ENCODE peak calls at places on chromosomes 2 and 18, in ten cellular contexts. X is fibroblast of pulmonary artery, Y is choroid plexus epithelial cell, B is tibial artery, L is PC-9, K is BE2C, W is mammary epithelial cell, C is cardiac fibroblast, V is HCT116, G is pancreas. R is an unnamed sample.

GRCh38 chr18:23878336-23878900 is 136.1 kb upstream of the TTC39C start:
- DNase-seq in X (no peak), Y (no peak), B (no peak), L (no peak), K (no peak), W (peak), C (no peak), V (no peak), G (no peak), R (no peak)

GRCh38 chr2:165214093-165214492 is 10.2 kb upstream of the SCN3A start:
- DNase-seq in X (no peak), Y (no peak), B (no peak), L (no peak), K (no peak), W (no peak), C (no peak), V (no peak), G (no peak), R (no peak)

GRCh38 chr2:200026838-200027237 is 71.5 kb downstream of the MAIP1 start:
- DNase-seq in X (peak), Y (no peak), B (no peak), L (no peak), K (no peak), W (no peak), C (peak), V (no peak), G (no peak), R (peak)

GRCh38 chr18:6795307-6795706 is 65.8 kb downstream of the ARHGAP28 start:
- DNase-seq in X (peak), Y (peak), B (no peak), L (no peak), K (no peak), W (no peak), C (peak), V (no peak), G (no peak), R (peak)

GRCh38 chr2:54545700-54546450 is 89.7 kb downstream of the SPTBN1 start:
- DNase-seq in X (peak), Y (peak), B (no peak), L (peak), K (no peak), W (peak), C (peak), V (no peak), G (no peak), R (no peak)

GRCh38 chr2:229636568-229636967 is 77.8 kb downstream of the DNER start:
- DNase-seq in X (no peak), Y (no peak), B (no peak), L (peak), K (no peak), W (peak), C (no peak), V (peak), G (no peak), R (no peak)

GRCh38 chr18:48814490-48815181 is 136.1 kb downstream of the SMAD7 start:
- DNase-seq in X (no peak), Y (no peak), B (peak), L (no peak), K (no peak), W (no peak), C (peak), V (no peak), G (no peak), R (no peak)

GRCh38 chr2:181025004-181025403 is 44.6 kb downstream of the UBE2E3 start:
- DNase-seq in X (peak), Y (peak), B (no peak), L (no peak), K (no peak), W (no peak), C (peak), V (no peak), G (no peak), R (no peak)

DNA sequence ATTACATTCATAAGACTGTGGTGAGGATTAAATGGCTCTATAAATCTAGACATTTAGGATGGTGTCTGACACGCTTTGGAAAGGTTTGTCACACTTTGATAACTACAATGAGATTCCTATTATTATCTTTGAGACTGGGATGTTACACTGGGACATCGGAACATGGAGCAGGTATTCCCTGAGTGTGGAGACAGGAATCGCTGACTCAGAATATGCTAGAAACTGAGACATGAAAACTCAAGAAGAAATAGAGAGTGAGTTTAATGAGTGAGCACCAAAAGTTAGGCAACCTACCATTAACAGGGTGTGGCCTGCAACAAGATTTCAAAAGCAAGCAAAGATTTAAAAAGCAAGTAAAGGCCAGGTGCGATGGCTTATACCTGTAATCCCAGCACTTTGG is 145.4 kb downstream of the TMEFF2 start:
- DNase-seq in X (no peak), Y (no peak), B (no peak), L (no peak), K (no peak), W (no peak), C (no peak), V (no peak), G (no peak), R (no peak)
- TF ChIP-seq CTCF in X (no peak), Y (no peak), B (no peak), L (no peak), K (no peak), W (no peak), C (no peak), V (no peak), G (no peak), R (no peak)

GRCh38 chr2:11174222-11174621 is 19.0 kb downstream of the SLC66A3 start:
- DNase-seq in X (no peak), Y (no peak), B (no peak), L (no peak), K (no peak), W (no peak), C (no peak), V (no peak), G (no peak), R (no peak)

GRCh38 chr2:11177871-11178598 is 22.8 kb downstream of the SLC66A3 start:
- DNase-seq in X (no peak), Y (peak), B (no peak), L (no peak), K (peak), W (no peak), C (peak), V (no peak), G (no peak), R (peak)

GRCh38 chr2:11179196-11179595 is 23.9 kb downstream of the SLC66A3 start:
- DNase-seq in X (no peak), Y (no peak), B (no peak), L (no peak), K (no peak), W (no peak), C (no peak), V (no peak), G (no peak), R (no peak)

GRCh38 chr2:11179899-11180298 is 24.6 kb downstream of the SLC66A3 start:
- DNase-seq in X (no peak), Y (no peak), B (no peak), L (no peak), K (no peak), W (no peak), C (no peak), V (no peak), G (no peak), R (no peak)

GRCh38 chr2:11175293-11175795 is 20.1 kb downstream of the SLC66A3 start:
- DNase-seq in X (peak), Y (peak), B (peak), L (no peak), K (no peak), W (peak), C (peak), V (no peak), G (no peak), R (peak)
- H3K4me3 ChIP-seq in X (no peak), Y (no peak), B (no peak), L (no peak), K (no peak), W (no peak), C (no peak), V (no peak), G (no peak), R (no peak)

DNA sequence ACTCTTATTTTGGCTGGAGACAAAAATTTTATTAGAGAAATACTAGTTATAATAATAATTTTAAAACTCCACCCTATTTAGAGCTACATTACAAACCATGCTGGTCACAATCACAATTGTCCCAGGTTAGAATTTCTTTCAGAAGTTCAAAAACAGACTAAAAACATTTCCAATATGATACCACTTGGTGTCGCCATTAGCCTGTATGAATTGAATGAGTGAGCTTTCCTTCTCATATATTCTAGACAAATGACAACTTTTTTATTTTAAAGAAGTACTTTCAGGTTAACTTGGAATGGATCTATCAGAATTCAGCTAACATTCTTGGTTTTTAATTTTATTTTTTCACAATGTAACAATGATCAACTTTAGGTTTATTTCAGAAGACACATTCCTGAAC is 48.0 kb downstream of the SERPINB8 start:
- DNase-seq in X (peak), Y (peak), B (no peak), L (no peak), K (no peak), W (peak), C (peak), V (peak), G (no peak), R (peak)
- TF ChIP-seq CTCF in X (peak), Y (peak), B (peak), L (peak), K (peak), W (peak), C (peak), V (peak), G (no peak), R (peak)

GRCh38 chr2:202269585-202269984 is 4.0 kb downstream of the NOP58 start:
- DNase-seq in X (no peak), Y (no peak), B (no peak), L (no peak), K (no peak), W (no peak), C (no peak), V (no peak), G (no peak), R (peak)

GRCh38 chr2:202267495-202267894 is 1.9 kb downstream of the NOP58 start:
- DNase-seq in X (no peak), Y (peak), B (no peak), L (no peak), K (no peak), W (no peak), C (peak), V (no peak), G (no peak), R (no peak)

GRCh38 chr2:202265467-202266277 is at the start of gene NOP58:
- DNase-seq in X (peak), Y (peak), B (peak), L (peak), K (peak), W (peak), C (peak), V (peak), G (peak), R (peak)

DNA sequence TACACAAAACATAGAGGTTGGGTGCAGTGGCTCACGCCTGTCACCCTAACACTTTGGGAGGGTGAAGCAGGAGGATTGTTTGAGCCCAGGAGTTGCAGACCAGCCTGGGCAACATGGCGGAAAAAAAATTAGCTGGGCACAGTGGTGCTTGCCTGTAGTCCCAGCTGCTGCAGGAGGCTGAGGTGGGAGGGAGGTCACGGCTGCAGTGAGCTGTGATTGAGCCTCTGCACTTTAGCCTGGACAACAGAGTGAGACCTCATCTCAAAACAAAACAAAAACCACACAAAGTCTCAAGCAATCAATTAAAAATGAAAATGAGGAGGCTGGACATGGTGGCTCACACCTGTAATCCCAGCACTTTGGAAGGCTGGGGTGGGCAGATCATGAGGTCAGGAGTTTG is 4.9 kb downstream of the NOP58 start:
- DNase-seq in X (no peak), Y (no peak), B (no peak), L (no peak), K (no peak), W (no peak), C (no peak), V (no peak), G (no peak), R (no peak)
- H3K4me3 ChIP-seq in X (no peak), Y (no peak), B (no peak), L (no peak), K (no peak), W (no peak), C (no peak), V (no peak), G (no peak), R (no peak)

GRCh38 chr18:35122586-35123224 is 81.5 kb downstream of the MAPRE2 start:
- DNase-seq in X (no peak), Y (peak), B (no peak), L (no peak), K (peak), W (no peak), C (peak), V (no peak), G (no peak), R (no peak)
- TF ChIP-seq CTCF in X (peak), Y (peak), B (no peak), L (no peak), K (peak), W (no peak), C (peak), V (no peak), G (no peak), R (no peak)

GRCh38 chr2:44358498-44358897 is 2.8 kb downstream of the PREPL start:
- DNase-seq in X (peak), Y (peak), B (peak), L (peak), K (no peak), W (peak), C (peak), V (no peak), G (peak), R (peak)
- H3K4me3 ChIP-seq in X (no peak), Y (no peak), B (no peak), L (no peak), K (no peak), W (no peak), C (no peak), V (no peak), G (no peak), R (no peak)

DNA sequence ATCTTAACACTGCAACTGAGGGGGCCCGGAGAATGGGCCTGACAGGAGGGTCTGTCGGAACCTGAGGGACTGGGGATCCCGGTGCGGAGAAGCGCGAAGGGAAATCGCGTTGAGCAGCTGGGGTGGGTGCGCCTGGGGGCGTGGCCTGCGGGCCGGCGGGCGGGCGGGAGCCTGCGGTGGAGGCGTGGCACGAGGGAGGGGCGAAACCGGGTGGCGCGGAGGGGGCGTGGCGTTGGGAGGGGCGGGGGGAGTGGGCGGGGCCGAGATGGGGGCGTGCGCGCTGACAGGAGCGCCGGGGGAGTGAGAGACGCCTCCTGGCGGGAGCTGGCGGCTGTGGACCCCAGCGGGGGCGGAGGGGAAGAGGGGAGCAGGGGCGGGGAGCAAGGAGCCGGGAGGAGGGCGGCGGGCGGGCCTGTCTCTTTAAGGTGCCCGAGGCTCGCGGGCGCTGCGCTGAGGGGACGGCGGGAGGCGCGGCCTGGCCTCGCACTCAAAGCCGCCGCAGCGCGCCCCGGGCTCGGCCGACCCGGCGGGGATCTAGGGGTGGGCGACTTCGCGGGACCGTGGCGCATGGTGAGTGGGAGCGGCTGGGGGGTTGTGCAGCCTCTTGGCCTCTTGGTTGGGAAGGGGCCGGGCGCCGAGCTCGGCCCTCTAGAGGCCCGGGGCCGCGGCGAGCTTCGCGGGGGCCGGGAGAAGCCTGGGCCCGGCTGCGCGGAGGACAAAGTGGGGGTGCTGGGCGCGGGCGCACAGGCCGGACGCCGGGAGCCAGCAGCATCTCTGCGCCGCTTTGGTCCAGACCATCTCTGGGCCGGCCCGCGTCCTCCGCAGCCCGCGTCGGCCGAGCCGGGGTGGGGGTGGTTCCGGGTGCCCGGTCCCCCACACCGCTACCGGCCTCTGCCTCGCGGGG is at the start of gene TWSG1:
- DNase-seq in X (peak), Y (peak), B (peak), L (peak), K (peak), W (peak), C (peak), V (peak), G (peak), R (peak)
- TF ChIP-seq CTCF in X (peak), Y (peak), B (peak), L (peak), K (peak), W (no peak), C (peak), V (peak), G (peak), R (peak)

DNA sequence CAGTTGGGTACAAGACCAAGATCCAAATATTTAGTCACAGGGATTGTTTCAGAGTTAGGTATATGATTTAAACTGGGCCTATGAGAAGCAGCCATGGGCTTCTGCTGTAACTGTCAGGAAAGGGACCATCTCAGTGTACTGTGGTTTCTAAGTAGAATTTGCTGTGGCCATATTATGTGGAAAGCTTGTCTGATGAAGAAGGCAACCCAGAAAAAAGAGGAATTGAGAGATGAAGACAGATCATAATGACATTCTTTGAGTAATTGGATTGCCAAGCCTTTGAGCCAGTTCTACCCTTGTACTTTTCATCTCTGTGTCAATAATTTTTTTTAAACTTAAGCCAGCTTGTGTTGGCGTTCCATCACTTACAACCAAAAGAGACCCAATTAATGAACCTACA is 259.6 kb downstream of the NUP35 start:
- DNase-seq in X (no peak), Y (no peak), B (no peak), L (no peak), K (no peak), W (no peak), C (no peak), V (no peak), G (no peak), R (no peak)
- H3K4me3 ChIP-seq in X (no peak), Y (no peak), B (no peak), L (no peak), K (no peak), W (no peak), C (no peak), V (no peak), G (no peak), R (no peak)